ENCODE peak calls at places on chromosomes 12 and 14, in ten cellular contexts. N is prostate gland; W is left lung; D is Right ventricle myocardium inferior; K is DMS53; R is neuronal stem cell; Y is M059J; I is NCI-H460; P is tibial artery; H is natural killer cell treated with Interleukin-12 subunit alpha and Interleukin-12 subunit beta and Interleukin-15 and Interleukin-18, amount 100 ng/mL, for 72 hours. U is an unnamed sample.

GRCh38 chr12:57755194-57755453 is 221 bp downstream of the MARCHF9 start:
- DNase-seq in P (no peak), W (no peak), D (no peak), K (no peak), H (no peak), Y (no peak), N (no peak), I (no peak), R (no peak), U (no peak)

GRCh38 chr12:40587416-40587815 is 104.8 kb upstream of the CNTN1 start:
- DNase-seq in H (no peak), I (no peak), D (no peak), R (no peak), N (no peak), K (no peak), W (no peak), Y (no peak), P (no peak), U (no peak)

GRCh38 chr12:106297681-106298080 is 4.9 kb upstream of the TCP11L2 start:
- DNase-seq in N (no peak), K (peak; percentile 54), R (no peak), P (no peak), D (no peak), H (no peak), W (no peak), Y (no peak), I (no peak), U (no peak)

GRCh38 chr12:12655061-12655460 is 40.9 kb downstream of the GPR19 start:
- DNase-seq in P (no peak), I (no peak), H (no peak), D (no peak), Y (no peak), N (no peak), W (no peak), K (no peak), R (no peak), U (no peak)

GRCh38 chr14:104282332-104283196 is 144.2 kb downstream of the KIF26A start:
- DNase-seq in Y (no peak), W (peak; percentile 22), K (no peak), R (no peak), H (no peak), P (peak; percentile 15), N (no peak), D (peak; percentile 37), I (no peak), U (no peak)

GRCh38 chr12:127548123-127548553 is 718.8 kb upstream of the TMEM132C start:
- DNase-seq in D (no peak), W (no peak), R (no peak), H (no peak), P (no peak), N (no peak), Y (peak; percentile 91), K (peak; percentile 26), I (no peak), U (no peak)

GRCh38 chr12:58346032-58346632 is 404.8 kb downstream of the ATP23 start:
- DNase-seq in K (peak; percentile 72), P (no peak), W (no peak), N (no peak), Y (peak; percentile 66), D (no peak), R (peak; percentile 30), H (no peak), I (peak; percentile 45), U (peak; percentile 9)

GRCh38 chr14:78202178-78202577 is 32.0 kb downstream of the NRXN3 start:
- DNase-seq in R (no peak), P (no peak), H (no peak), W (no peak), Y (no peak), N (no peak), D (no peak), I (no peak), K (no peak), U (no peak)

GRCh38 chr12:64633940-64634337 is 23.6 kb downstream of the RASSF3 start:
- DNase-seq in P (peak; percentile 59), D (no peak), R (no peak), K (peak; percentile 93), Y (peak; percentile 81), W (peak; percentile 70), H (no peak), N (peak; percentile 47), I (peak; percentile 48), U (no peak)

GRCh38 chr14:89060191-89060590 is 235.7 kb downstream of the TTC8 start:
- DNase-seq in P (no peak), H (no peak), K (no peak), Y (peak; percentile 6), I (no peak), W (no peak), D (no peak), R (no peak), N (no peak), U (no peak)

GRCh38 chr14:34231626-34232025 is 230.4 kb downstream of the SPTSSA start:
- DNase-seq in P (no peak), N (no peak), R (no peak), W (no peak), D (no peak), H (no peak), I (no peak), K (no peak), Y (no peak), U (no peak)

GRCh38 chr14:69943084-69943797 is 64.0 kb downstream of the SMOC1 start:
- DNase-seq in Y (no peak), N (no peak), D (no peak), P (no peak), W (no peak), K (peak; percentile 18), I (no peak), H (no peak), R (no peak), U (peak; percentile 29)

GRCh38 chr14:95361373-95362179 is 41.9 kb upstream of the CLMN start:
- DNase-seq in D (no peak), H (peak; percentile 65), W (peak; percentile 49), N (peak; percentile 53), K (peak; percentile 72), R (no peak), P (no peak), Y (no peak), I (no peak), U (peak; percentile 35)

U was measured in nephron progenitor cell.